ENCODE peak calls at places on chromosomes 12 and 14, in seven cellular contexts. Q is cardiac muscle cell, I is IMR-90, G is WERI-Rb-1, V is transverse colon, K is lung, D is DND-41. P is an unnamed sample.
A peak's percentile ranks its signal among the peaks of the same experiment; 100 is the strongest.

GRCh38 chr14:99518441-99519346 is 37.5 kb downstream of the CCNK start:
- DNase-seq in Q (peak; percentile 64), I (peak; percentile 32), G (peak; percentile 74), V (peak; percentile 86), K (peak; percentile 76), D (peak; percentile 75), P (peak; percentile 37)

GRCh38 chr14:92964124-92965109 is 41.5 kb downstream of the CHGA start:
- DNase-seq in Q (peak; percentile 65), I (no peak), G (no peak), V (no peak), K (no peak), D (no peak), P (no peak)

GRCh38 chr12:67648306-67649164 is at the start of gene DYRK2:
- DNase-seq in Q (peak; percentile 92), I (peak; percentile 74), G (peak; percentile 81), V (peak; percentile 85), K (peak; percentile 67), D (peak; percentile 84), P (peak; percentile 26)

GRCh38 chr12:9794484-9795063 is 32.7 kb upstream of the KLRF1 start:
- DNase-seq in Q (no peak), I (no peak), G (no peak), V (no peak), K (no peak), D (no peak), P (peak; percentile 4)

GRCh38 chr12:643478-644292 is 19.6 kb downstream of the NINJ2 start:
- DNase-seq in Q (no peak), I (no peak), G (no peak), V (peak; percentile 42), K (no peak), D (no peak), P (no peak)

GRCh38 chr12:9049520-9050133 is 60.3 kb downstream of the KLRG1 start:
- DNase-seq in Q (peak; percentile 56), I (peak; percentile 52), G (no peak), V (no peak), K (no peak), D (peak; percentile 19), P (peak; percentile 58)

GRCh38 chr12:91109148-91109564 is 2.1 kb downstream of the LUM start:
- DNase-seq in Q (peak; percentile 73), I (peak; percentile 80), G (peak; percentile 46), V (peak; percentile 70), K (peak; percentile 49), D (peak; percentile 42), P (peak; percentile 49)

GRCh38 chr14:96478119-96478518 is 24.1 kb upstream of the PAPOLA start:
- DNase-seq in Q (no peak), I (no peak), G (no peak), V (no peak), K (no peak), D (no peak), P (no peak)

GRCh38 chr14:90300649-90301048 is 31.1 kb downstream of the NRDE2 start:
- DNase-seq in Q (no peak), I (peak; percentile 24), G (no peak), V (no peak), K (no peak), D (no peak), P (no peak)

GRCh38 chr12:76864791-76865400 is 13.9 kb downstream of the CSRP2 start:
- DNase-seq in Q (no peak), I (peak; percentile 65), G (no peak), V (no peak), K (no peak), D (no peak), P (no peak)

GRCh38 chr14:26403760-26404159 is 194.1 kb downstream of the NOVA1 start:
- DNase-seq in Q (no peak), I (no peak), G (no peak), V (no peak), K (no peak), D (no peak), P (peak; percentile 41)

GRCh38 chr12:75471928-75472865 is 8.4 kb upstream of the GLIPR1 start:
- DNase-seq in Q (no peak), I (no peak), G (no peak), V (no peak), K (no peak), D (no peak), P (no peak)

GRCh38 chr14:90406384-90406798 is 9.6 kb downstream of the CALM1 start:
- DNase-seq in Q (no peak), I (no peak), G (no peak), V (no peak), K (no peak), D (no peak), P (no peak)

GRCh38 chr14:79740043-79740442 is 471.3 kb downstream of the DIO2 start:
- DNase-seq in Q (peak; percentile 19), I (no peak), G (no peak), V (no peak), K (no peak), D (no peak), P (no peak)

GRCh38 chr14:41972531-41972930 is 365.9 kb downstream of the LRFN5 start:
- DNase-seq in Q (no peak), I (no peak), G (no peak), V (no peak), K (no peak), D (no peak), P (no peak)

GRCh38 chr12:59600174-59600573 is 4.3 kb downstream of the SLC16A7 start:
- DNase-seq in Q (no peak), I (peak; percentile 8), G (no peak), V (no peak), K (no peak), D (no peak), P (no peak)

GRCh38 chr12:539540-540310 is 80.0 kb downstream of the B4GALNT3 start:
- DNase-seq in Q (no peak), I (no peak), G (no peak), V (no peak), K (no peak), D (no peak), P (no peak)

GRCh38 chr12:66107451-66107915 is 23.1 kb downstream of the LLPH start:
- DNase-seq in Q (peak; percentile 87), I (peak; percentile 94), G (peak; percentile 67), V (peak; percentile 35), K (peak; percentile 77), D (peak; percentile 59), P (peak; percentile 93)

GRCh38 chr12:5232291-5232690 is 188.6 kb downstream of the KCNA5 start:
- DNase-seq in Q (no peak), I (peak; percentile 64), G (no peak), V (no peak), K (no peak), D (no peak), P (peak; percentile 17)

DNA sequence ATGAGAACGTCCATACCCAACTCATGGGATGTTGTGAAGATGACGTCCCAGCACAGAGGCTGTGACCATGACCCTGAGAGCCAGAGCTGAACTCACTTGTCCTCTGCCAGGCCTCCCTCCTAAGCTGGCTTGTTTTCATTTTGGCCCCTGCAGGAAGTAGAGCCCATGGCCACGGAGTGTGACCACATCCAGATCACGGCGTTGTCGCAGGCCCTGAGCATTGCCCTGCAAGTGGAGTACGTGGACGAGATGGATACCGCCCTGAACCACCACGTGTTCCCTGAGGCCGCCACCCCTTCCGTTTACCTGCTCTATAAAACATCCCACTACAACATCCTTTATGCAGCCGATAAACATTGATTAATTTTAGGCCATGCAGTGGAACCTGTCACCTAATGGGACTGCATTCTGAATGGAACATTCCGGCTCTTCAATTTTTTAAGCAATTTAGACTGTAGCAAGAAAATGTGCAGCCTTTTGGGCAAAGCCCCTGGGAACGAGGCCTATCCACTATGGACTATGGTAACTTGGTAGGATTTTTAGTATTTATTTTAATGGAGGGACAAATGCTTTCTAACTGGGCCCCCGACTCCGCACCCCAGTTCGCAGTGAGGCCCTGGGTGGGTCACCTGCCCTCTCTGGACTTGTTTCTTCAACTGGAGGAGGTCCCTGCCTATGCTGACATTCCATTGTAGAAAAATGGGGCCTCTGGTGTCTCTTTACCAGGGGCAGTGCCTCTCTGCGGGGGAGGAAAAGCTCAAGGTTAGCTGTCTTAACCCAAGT is 19.6 kb downstream of the OTUB2 start:
- DNase-seq in Q (no peak), I (no peak), G (peak; percentile 4), V (peak; percentile 3), K (no peak), D (no peak), P (no peak)
- H3K36me3 ChIP-seq in Q (peaks cover 31% of the 10 kb centered on the region), I (peaks cover 57% of the 10 kb centered on the region), G (peaks cover 69% of the 10 kb centered on the region), V (peaks cover 28% of the 10 kb centered on the region), K (peaks cover 17% of the 10 kb centered on the region), D (peaks cover 64% of the 10 kb centered on the region), P (peaks cover 26% of the 10 kb centered on the region)

GRCh38 chr14:77570706-77571293 is 45.6 kb downstream of the SPTLC2 start:
- DNase-seq in Q (no peak), I (no peak), G (no peak), V (no peak), K (no peak), D (no peak), P (no peak)
- H3K4me3 ChIP-seq in Q (no peak overlapping the region), I (no peak overlapping the region), G (no peak overlapping the region), V (no peak overlapping the region), K (no peak overlapping the region), D (no peak overlapping the region), P (no peak overlapping the region)

DNA sequence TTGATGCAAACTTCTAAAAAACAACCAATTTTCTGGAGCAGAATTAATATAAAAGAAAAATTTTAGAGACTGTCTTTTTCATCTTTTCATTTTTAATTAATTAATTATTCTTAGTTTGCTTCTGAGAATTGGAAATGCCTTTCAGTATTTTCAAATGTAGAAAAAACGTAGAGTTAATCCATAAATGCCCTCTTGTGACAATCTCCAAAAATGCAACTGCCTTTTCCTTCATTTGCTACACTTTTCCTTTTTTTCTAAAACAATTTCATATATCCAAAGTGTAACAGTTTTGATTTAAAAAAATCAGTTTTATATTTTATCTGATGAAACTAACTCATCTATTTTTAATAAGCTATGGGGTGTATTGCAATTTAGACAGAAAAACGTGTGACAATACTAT is 409.3 kb downstream of the PRKD1 start:
- DNase-seq in Q (no peak), I (peak; percentile 28), G (no peak), V (no peak), K (no peak), D (no peak), P (peak; percentile 7)
- TF ChIP-seq CTCF in Q (peak; percentile 45), I (peak; percentile 58), G (peak; percentile 13), V (no peak), K (no peak), D (no peak), P (peak; percentile 4)

GRCh38 chr12:124369901-124370378 is 75.0 kb downstream of the RFLNA start:
- DNase-seq in Q (no peak), I (no peak), G (no peak), V (no peak), K (no peak), D (no peak), P (no peak)

GRCh38 chr12:124370851-124371250 is 76.0 kb downstream of the RFLNA start:
- DNase-seq in Q (no peak), I (no peak), G (no peak), V (no peak), K (no peak), D (no peak), P (no peak)

GRCh38 chr12:124369055-124369900 is 74.4 kb downstream of the RFLNA start:
- DNase-seq in Q (no peak), I (peak; percentile 92), G (no peak), V (peak; percentile 86), K (peak; percentile 89), D (no peak), P (no peak)

GRCh38 chr12:124371366-124371765 is 76.5 kb downstream of the RFLNA start:
- DNase-seq in Q (no peak), I (no peak), G (no peak), V (no peak), K (no peak), D (no peak), P (no peak)

DNA sequence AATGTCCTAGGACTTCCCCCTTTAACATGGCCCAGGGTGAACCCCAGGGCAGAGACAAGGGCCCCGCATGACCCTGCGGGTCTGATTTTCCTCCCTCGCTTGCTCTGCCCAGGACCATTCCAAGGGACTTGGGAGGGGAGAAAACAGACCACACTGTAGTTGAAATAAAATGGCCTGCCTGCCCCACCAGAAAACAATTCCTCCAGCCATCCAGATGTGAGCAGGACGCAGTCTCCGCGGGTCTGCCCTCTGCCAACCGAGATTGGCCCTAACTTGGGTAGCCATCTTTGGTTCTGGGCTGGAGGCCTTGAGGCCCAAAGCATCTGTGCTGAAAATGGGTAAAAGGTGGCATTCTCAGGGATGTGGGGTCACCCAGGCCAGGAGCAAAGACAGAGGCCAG is 75.5 kb downstream of the RFLNA start:
- DNase-seq in Q (no peak), I (no peak), G (no peak), V (no peak), K (no peak), D (no peak), P (no peak)
- H3K36me3 ChIP-seq in Q (peaks cover 8% of the 10 kb centered on the region), I (peaks cover 58% of the 10 kb centered on the region), G (peaks cover 80% of the 10 kb centered on the region), V (peaks cover 10% of the 10 kb centered on the region), K (no peaks in the 10 kb centered on the region), D (peaks cover 69% of the 10 kb centered on the region), P (peaks cover 21% of the 10 kb centered on the region)

P was measured in bronchial epithelial cell.